ENCODE peak calls at places on chromosomes 5 and 9, in four cellular contexts. D is lower leg skin; I is stimulated activated CD8-positive, alpha-beta memory T cell treated with anti-CD3 and anti-CD28 coated beads, Interleukin-12 subunit alpha, Interleukin-12 subunit beta, amount 100 ng/mL, for 1 hour; G is activated CD4-positive, alpha-beta T cell treated with anti-CD3 and anti-CD28 coated beads, Interleukin-2, amount 10 ng/mL, durations not matched to agents 24 days and 14 days. W is an unnamed sample.

GRCh38 chr5:141319202-141319601 is 1.4 kb downstream of the TAF7 start:
- DNase-seq in I (no peak), D (no peak), G (no peak), W (no peak)

GRCh38 chr9:114225534-114226288 is 70.4 kb downstream of the COL27A1 start:
- DNase-seq in G (no peak), I (no peak), D (no peak), W (no peak)

GRCh38 chr5:164191240-164191639 is 685.8 kb downstream of the MAT2B start:
- DNase-seq in G (no peak), D (no peak), I (no peak), W (no peak)

GRCh38 chr5:1412621-1413020 is 32.6 kb downstream of the SLC6A3 start:
- DNase-seq in I (no peak), G (no peak), D (no peak), W (no peak)

GRCh38 chr5:145180341-145180740 is 654.8 kb downstream of the PRELID2 start:
- DNase-seq in I (no peak), D (no peak), G (no peak), W (no peak)

GRCh38 chr5:140240987-140241706 is 61.8 kb downstream of the PFDN1 start:
- DNase-seq in G (no peak), D (peak), I (no peak), W (peak)

GRCh38 chr5:77177576-77177975 is 32.9 kb upstream of the PDE8B start:
- DNase-seq in D (no peak), G (peak), I (no peak), W (no peak)

GRCh38 chr9:132546148-132547051 is 36.0 kb upstream of the BARHL1 start:
- DNase-seq in I (no peak), G (no peak), D (no peak), W (no peak)

GRCh38 chr5:122091942-122092600 is 14.0 kb upstream of the LOX start:
- DNase-seq in G (peak), I (no peak), D (no peak), W (no peak)

GRCh38 chr5:126976520-126977172 is 53.7 kb downstream of the MARCHF3 start:
- DNase-seq in I (no peak), D (no peak), G (no peak), W (no peak)

GRCh38 chr5:126002222-126002897 is 420.8 kb upstream of the GRAMD2B start:
- DNase-seq in G (no peak), D (no peak), I (no peak), W (peak)

GRCh38 chr5:176630681-176631222 is 277 bp downstream of the EIF4E1B start:
- DNase-seq in D (no peak), I (no peak), G (no peak), W (no peak)

GRCh38 chr5:151892393-151892792 is 32.3 kb downstream of the GLRA1 start:
- DNase-seq in I (no peak), G (no peak), D (no peak), W (no peak)

GRCh38 chr9:112048924-112049785 is 125.9 kb downstream of the SUSD1 start:
- DNase-seq in G (no peak), I (no peak), D (no peak), W (no peak)

GRCh38 chr5:37308796-37309195 is 59.6 kb upstream of the CPLANE1 start:
- DNase-seq in G (no peak), I (no peak), D (no peak), W (no peak)

GRCh38 chr9:95796029-95796428 is 79.5 kb upstream of the ERCC6L2 start:
- DNase-seq in D (no peak), G (no peak), I (no peak), W (no peak)

GRCh38 chr9:110623462-110624025 is 44.0 kb upstream of the SVEP1 start:
- DNase-seq in I (no peak), G (peak), D (no peak), W (no peak)

GRCh38 chr9:17613723-17614122 is 34.9 kb downstream of the SH3GL2 start:
- DNase-seq in I (no peak), G (no peak), D (no peak), W (no peak)

GRCh38 chr5:135031813-135032612 is 2.0 kb downstream of the PITX1 start:
- DNase-seq in I (no peak), D (no peak), G (no peak), W (no peak)

GRCh38 chr9:28956111-28956880 is 1383.0 kb upstream of the C9orf72 start:
- DNase-seq in D (no peak), G (no peak), I (no peak), W (no peak)

GRCh38 chr5:83636141-83636540 is 84.5 kb downstream of the HAPLN1 start:
- DNase-seq in G (no peak), D (no peak), I (no peak), W (no peak)

W was measured in thoracic aorta.